ENCODE peak calls at places on chromosome 12, in ten cellular contexts. T, G, O, N, X, I, C, V, U and A are unnamed samples.

GRCh38 chr12:12748051-12748450 is 30.9 kb downstream of the CDKN1B start:
- DNase-seq in U (no peak), C (no peak), V (no peak), N (no peak), I (no peak), G (no peak), T (no peak), X (no peak), O (no peak), A (no peak)

GRCh38 chr12:10331642-10332239 is 24.1 kb downstream of the KLRD1 start:
- DNase-seq in O (peak; percentile 67), U (peak; percentile 37), N (peak; percentile 67), V (no peak), G (peak; percentile 41), X (no peak), I (peak; percentile 79), C (peak; percentile 36), T (peak; percentile 12), A (no peak)

GRCh38 chr12:4037747-4038312 is 164.6 kb upstream of the PARP11 start:
- DNase-seq in V (peak; percentile 30), U (no peak), T (peak; percentile 49), N (peak; percentile 58), G (peak; percentile 46), O (peak; percentile 55), X (no peak), C (no peak), I (peak; percentile 55), A (peak; percentile 27)

GRCh38 chr12:42281281-42281680 is 43.2 kb upstream of the YAF2 start:
- DNase-seq in G (no peak), C (no peak), T (no peak), V (no peak), I (no peak), N (no peak), X (no peak), U (no peak), O (no peak), A (no peak)

GRCh38 chr12:100128509-100128908 is 14.2 kb downstream of the BLTP3B start:
- DNase-seq in U (no peak), X (no peak), I (peak; percentile 70), T (no peak), N (peak; percentile 54), O (peak; percentile 72), C (peak; percentile 54), V (peak; percentile 49), G (no peak), A (peak; percentile 29)

GRCh38 chr12:95134085-95134484 is 60.7 kb upstream of the NR2C1 start:
- DNase-seq in G (no peak), V (no peak), O (no peak), U (no peak), C (no peak), T (no peak), X (no peak), I (no peak), N (no peak), A (no peak)

GRCh38 chr12:125418902-125419564 is 353.8 kb downstream of the AACS start:
- DNase-seq in X (no peak), C (no peak), I (no peak), O (no peak), G (no peak), N (no peak), U (peak; percentile 51), V (no peak), T (no peak), A (no peak)

GRCh38 chr12:85866929-85867776 is 6.9 kb upstream of the NTS start:
- DNase-seq in T (peak; percentile 20), U (peak; percentile 46), N (peak; percentile 72), I (peak; percentile 85), O (peak; percentile 72), G (peak; percentile 76), C (peak; percentile 21), X (no peak), V (no peak), A (no peak)

GRCh38 chr12:76158518-76159321 is 74.2 kb upstream of the NAP1L1 start:
- DNase-seq in U (peak; percentile 68), T (no peak), X (no peak), G (peak; percentile 84), O (peak; percentile 90), C (peak; percentile 81), I (peak; percentile 70), N (peak; percentile 80), V (peak; percentile 63), A (peak; percentile 88)

GRCh38 chr12:76535170-76535569 is 24.4 kb downstream of the OSBPL8 start:
- DNase-seq in O (no peak), N (no peak), V (no peak), T (no peak), X (no peak), C (no peak), G (no peak), U (no peak), I (no peak), A (no peak)

GRCh38 chr12:95601626-95602025 is 50.4 kb upstream of the USP44 start:
- DNase-seq in U (no peak), T (no peak), X (no peak), V (no peak), N (peak; percentile 89), G (peak; percentile 24), C (peak; percentile 73), O (peak; percentile 81), I (no peak), A (no peak)

GRCh38 chr12:78241472-78241871 is 410.8 kb downstream of the NAV3 start:
- DNase-seq in V (no peak), G (no peak), I (no peak), U (no peak), C (no peak), T (no peak), X (no peak), O (no peak), N (no peak), A (no peak)

GRCh38 chr12:18345021-18345735 is 83.9 kb downstream of the PIK3C2G start:
- DNase-seq in O (peak; percentile 10), I (peak; percentile 36), V (no peak), X (no peak), G (no peak), C (peak; percentile 0), T (no peak), N (no peak), U (no peak), A (no peak)

GRCh38 chr12:24625103-24625502 is 323.8 kb downstream of the BCAT1 start:
- DNase-seq in O (no peak), G (no peak), C (no peak), N (no peak), T (no peak), I (no peak), V (peak; percentile 19), U (no peak), X (no peak), A (no peak)

GRCh38 chr12:68236421-68237059 is 10.9 kb upstream of the IL26 start:
- DNase-seq in G (no peak), I (no peak), C (no peak), O (peak; percentile 45), N (peak; percentile 19), U (peak; percentile 27), V (no peak), T (no peak), X (no peak), A (no peak)

DNA sequence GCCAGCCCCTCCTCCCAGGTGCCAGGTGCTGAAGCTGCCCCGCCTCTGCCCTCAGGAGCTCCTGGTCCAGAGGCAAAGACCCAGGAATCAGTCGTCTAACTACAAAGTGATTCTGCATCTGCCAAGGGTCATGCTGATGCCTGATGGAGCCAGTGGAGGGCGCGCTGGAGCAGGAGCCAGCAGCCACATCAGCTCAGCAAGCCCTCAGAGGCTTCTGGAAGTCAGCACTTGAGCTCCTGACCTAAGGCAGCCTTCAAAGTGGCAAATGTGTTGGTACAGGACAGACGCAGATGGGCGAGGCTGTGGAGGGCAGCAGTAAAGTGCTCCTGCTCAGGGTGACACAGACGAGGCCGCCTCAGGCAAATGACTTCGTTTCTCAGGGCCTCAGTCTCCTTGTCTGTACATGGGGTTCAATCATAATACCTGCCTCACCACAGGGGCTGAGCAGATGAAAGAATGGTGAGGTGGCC is 10.9 kb downstream of the C12orf43 start:
- DNase-seq in I (peak; percentile 55), U (peak; percentile 59), G (peak; percentile 52), X (no peak), C (peak; percentile 16), O (peak; percentile 53), N (peak; percentile 72), T (peak; percentile 49), V (peak; percentile 84), A (no peak)
- TF ChIP-seq CTCF in I (peak; percentile 69), U (peak; percentile 76), G (peak; percentile 86), X (peak; percentile 52), C (peak; percentile 85), O (peak; percentile 72), N (peak; percentile 84), T (peak; percentile 88), V (peak; percentile 80), A (no peak)

GRCh38 chr12:108633534-108634224 is at the start of gene SELPLG:
- DNase-seq in N (no peak), U (peak; percentile 82), C (no peak), T (no peak), G (no peak), X (peak; percentile 95), V (no peak), O (no peak), I (no peak), A (peak; percentile 93)
- TF ChIP-seq CTCF in N (no peak), U (peak; percentile 33), C (no peak), T (no peak), G (no peak), X (no peak), V (no peak), O (no peak), I (no peak), A (no peak)

DNA sequence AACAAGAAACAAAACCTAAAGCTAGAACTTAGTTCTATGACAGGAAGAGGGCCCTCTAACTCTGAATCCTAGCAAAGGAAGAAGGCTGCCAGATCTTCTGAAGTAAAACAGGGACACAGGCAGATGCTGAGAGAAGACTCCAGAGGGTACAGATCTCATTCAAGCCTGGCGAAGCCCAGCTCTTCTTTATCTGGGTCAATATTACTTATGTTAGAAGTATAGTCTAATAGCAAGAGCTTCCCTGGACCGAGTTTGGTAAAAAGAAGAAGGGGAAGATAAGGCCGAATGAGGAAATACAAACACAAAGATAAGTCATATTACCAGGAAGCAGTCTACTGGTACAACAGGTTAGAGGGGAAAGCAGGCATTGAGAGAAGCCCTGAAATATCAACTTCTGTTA is 79.9 kb upstream of the CCDC91 start:
- DNase-seq in I (peak; percentile 27), C (no peak), X (no peak), N (peak; percentile 39), T (no peak), O (no peak), G (no peak), V (no peak), U (no peak), A (no peak)
- TF ChIP-seq CTCF in I (peak; percentile 5), C (no peak), X (no peak), N (peak; percentile 43), T (no peak), O (no peak), G (no peak), V (no peak), U (no peak), A (no peak)

DNA sequence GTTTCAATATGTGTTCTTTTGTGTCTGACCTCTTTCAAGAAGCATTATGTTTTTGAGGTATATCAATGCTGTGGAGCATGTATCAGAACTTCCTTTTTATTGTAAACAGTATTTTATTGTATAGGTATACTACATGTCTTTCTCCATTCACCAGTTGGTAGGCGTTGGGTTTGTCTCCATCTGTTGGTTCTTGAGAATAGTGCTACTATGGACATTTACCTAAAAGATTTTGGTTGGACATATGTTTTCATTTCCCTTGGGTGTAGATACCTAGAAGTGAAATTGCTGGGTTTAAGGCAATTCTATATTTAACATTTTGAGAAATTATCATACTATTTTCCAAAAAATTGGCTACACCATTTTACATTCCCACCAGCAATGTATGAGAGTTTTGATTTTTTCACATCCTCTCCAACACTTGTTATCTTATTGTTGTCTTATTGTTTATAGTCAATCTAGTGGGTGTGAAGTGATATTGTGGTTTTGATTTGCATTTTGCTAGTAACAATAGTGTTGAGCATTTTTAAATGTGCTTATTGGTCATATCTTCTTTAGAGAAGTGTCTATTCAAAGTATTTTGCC is 409.2 kb downstream of the IPO8 start:
- DNase-seq in I (peak; percentile 78), N (peak; percentile 59), O (peak; percentile 60), G (peak; percentile 60), X (no peak), C (peak; percentile 7), U (no peak), T (peak; percentile 21), V (no peak), A (no peak)
- TF ChIP-seq CTCF in I (peak; percentile 88), N (peak; percentile 68), O (peak; percentile 72), G (peak; percentile 53), X (peak; percentile 29), C (peak; percentile 64), U (peak; percentile 36), T (peak; percentile 33), V (peak; percentile 15), A (no peak)